ENCODE peak calls at places on chromosome X, in six cellular contexts. G is effector memory CD4-positive, alpha-beta T cell; E is CD4-positive, alpha-beta T cell; H is ascending aorta; C is dorsolateral prefrontal cortex; O is left lung. F is an unnamed sample.

GRCh38 chrX:1400731-1401471 is 9.0 kb upstream of the SLC25A6 start:
- DNase-seq in G (no peak), E (no peak), H (no peak), C (no peak), O (peak; percentile 24), F (no peak)

GRCh38 chrX:23952984-23953907 is 45.4 kb downstream of the CXorf58 start:
- DNase-seq in G (peak; percentile 9), E (peak; percentile 36), H (no peak), C (no peak), O (no peak), F (no peak)

GRCh38 chrX:94645727-94646126 is 971.7 kb downstream of the FAM133A start:
- DNase-seq in G (no peak), E (no peak), H (no peak), C (no peak), O (no peak), F (no peak)

GRCh38 chrX:129653985-129654651 is 638 bp downstream of the APLN start:
- DNase-seq in G (no peak), E (no peak), H (peak; percentile 65), C (no peak), O (no peak), F (no peak)

GRCh38 chrX:130691576-130691975 is 211.4 kb downstream of the ENOX2 start:
- DNase-seq in G (no peak), E (no peak), H (no peak), C (no peak), O (no peak), F (no peak)

GRCh38 chrX:145826466-145826865 is 8.8 kb downstream of the SLITRK2 start:
- DNase-seq in G (no peak), E (no peak), H (no peak), C (no peak), O (no peak), F (no peak)

GRCh38 chrX:78673256-78673655 is 14.1 kb upstream of the RTL3 start:
- DNase-seq in G (no peak), E (no peak), H (no peak), C (no peak), O (no peak), F (no peak)

GRCh38 chrX:111719426-111720210 is 38.6 kb downstream of the ALG13 start:
- DNase-seq in G (no peak), E (no peak), H (no peak), C (no peak), O (no peak), F (no peak)

GRCh38 chrX:50903387-50904027 is 7.0 kb upstream of the BMP15 start:
- DNase-seq in G (no peak), E (no peak), H (no peak), C (no peak), O (no peak), F (peak; percentile 1)

GRCh38 chrX:275967-276587 is 5.1 kb upstream of the PLCXD1 start:
- DNase-seq in G (peak; percentile 32), E (peak; percentile 40), H (peak; percentile 88), C (no peak), O (peak; percentile 86), F (no peak)

GRCh38 chrX:18549643-18550042 is 122.3 kb downstream of the RS1 start:
- DNase-seq in G (no peak), E (no peak), H (no peak), C (no peak), O (no peak), F (no peak)

GRCh38 chrX:19193584-19193983 is 71.3 kb upstream of the ADGRG2 start:
- DNase-seq in G (no peak), E (no peak), H (no peak), C (no peak), O (no peak), F (no peak)

GRCh38 chrX:17738002-17738713 is 865 bp downstream of the SCML1 start:
- DNase-seq in G (peak; percentile 44), E (peak; percentile 22), H (peak; percentile 75), C (no peak), O (peak; percentile 54), F (no peak)

GRCh38 chrX:48992341-48992740 is 9.7 kb downstream of the GRIPAP1 start:
- DNase-seq in G (no peak), E (no peak), H (no peak), C (no peak), O (no peak), F (no peak)

GRCh38 chrX:11381464-11381863 is 88.3 kb downstream of the AMELX start:
- DNase-seq in G (no peak), E (no peak), H (peak; percentile 79), C (no peak), O (no peak), F (no peak)

GRCh38 chrX:155745792-155746191 is 133.0 kb upstream of the TMLHE start:
- DNase-seq in G (no peak), E (no peak), H (peak; percentile 62), C (no peak), O (no peak), F (no peak)

GRCh38 chrX:2492536-2493218 is 8.1 kb downstream of the DHRSX start:
- DNase-seq in G (no peak), E (no peak), H (no peak), C (peak; percentile 4), O (peak; percentile 20), F (no peak)
- H3K27ac ChIP-seq in G (no peak overlapping the region), E (no peak overlapping the region), H (no peak overlapping the region), C (no peak overlapping the region), O (no peak overlapping the region), F (no peak overlapping the region)

GRCh38 chrX:47651043-47651905 is 911 bp upstream of the ELK1 start:
- DNase-seq in G (no peak), E (no peak), H (no peak), C (no peak), O (no peak), F (no peak)

GRCh38 chrX:47648376-47648775 is 2.0 kb downstream of the ELK1 start:
- DNase-seq in G (no peak), E (no peak), H (no peak), C (no peak), O (no peak), F (no peak)

GRCh38 chrX:47650164-47651042 is at the start of gene ELK1:
- DNase-seq in G (peak; percentile 86), E (peak; percentile 87), H (peak; percentile 98), C (peak; percentile 97), O (peak; percentile 95), F (peak; percentile 93)

GRCh38 chrX:47649302-47649701 is 1.1 kb downstream of the ELK1 start:
- DNase-seq in G (no peak), E (no peak), H (no peak), C (no peak), O (no peak), F (no peak)

DNA sequence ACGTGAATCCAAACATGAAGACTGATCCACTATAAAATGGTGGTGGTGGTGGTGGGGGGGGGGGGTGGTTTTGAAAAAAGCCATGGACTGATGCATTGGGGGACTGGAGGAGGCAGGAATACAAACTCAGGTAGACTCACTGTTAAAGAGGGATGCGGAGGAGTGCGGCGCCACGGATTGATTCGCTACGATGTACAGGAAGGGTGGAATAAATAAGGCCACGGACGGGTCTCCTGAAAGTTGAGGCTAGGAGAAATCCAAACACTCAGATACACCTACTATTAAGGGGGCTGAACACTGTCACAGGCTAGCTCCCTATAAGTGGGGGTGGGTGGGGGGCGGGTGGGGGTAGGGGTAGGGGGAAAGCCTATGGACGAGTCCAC is 591 bp downstream of the ELK1 start:
- DNase-seq in G (no peak), E (no peak), H (peak; percentile 57), C (no peak), O (no peak), F (no peak)
- H3K27ac ChIP-seq in G (peak overlapping the region; percentile 70), E (no peak overlapping the region), H (peak overlapping the region; percentile 85), C (no peak overlapping the region), O (no peak overlapping the region), F (no peak overlapping the region)

GRCh38 chrX:153365670-153366069 is 31.7 kb downstream of the ZNF275 start:
- DNase-seq in G (no peak), E (no peak), H (no peak), C (no peak), O (no peak), F (no peak)

GRCh38 chrX:153357877-153358276 is 23.9 kb downstream of the ZNF275 start:
- DNase-seq in G (no peak), E (no peak), H (no peak), C (no peak), O (no peak), F (no peak)

GRCh38 chrX:153366119-153366518 is 32.2 kb downstream of the ZNF275 start:
- DNase-seq in G (no peak), E (no peak), H (no peak), C (no peak), O (no peak), F (no peak)

GRCh38 chrX:153366878-153367538 is 33.1 kb downstream of the ZNF275 start:
- DNase-seq in G (no peak), E (no peak), H (no peak), C (no peak), O (no peak), F (no peak)

GRCh38 chrX:153361781-153362397 is 27.9 kb downstream of the ZNF275 start:
- DNase-seq in G (no peak), E (no peak), H (no peak), C (no peak), O (no peak), F (no peak)
- H3K27ac ChIP-seq in G (no peak overlapping the region), E (no peak overlapping the region), H (no peak overlapping the region), C (no peak overlapping the region), O (no peak overlapping the region), F (no peak overlapping the region)

GRCh38 chrX:13168276-13168675 is 123.9 kb upstream of the FAM9C start:
- DNase-seq in G (no peak), E (no peak), H (no peak), C (no peak), O (no peak), F (no peak)
- H3K27ac ChIP-seq in G (no peak overlapping the region), E (no peak overlapping the region), H (peak overlapping the region; percentile 56), C (no peak overlapping the region), O (peak overlapping the region; percentile 14), F (no peak overlapping the region)

GRCh38 chrX:123629502-123629901 is 103.3 kb downstream of the THOC2 start:
- DNase-seq in G (no peak), E (no peak), H (no peak), C (no peak), O (no peak), F (no peak)
- H3K27ac ChIP-seq in G (no peak overlapping the region), E (no peak overlapping the region), H (no peak overlapping the region), C (no peak overlapping the region), O (no peak overlapping the region), F (no peak overlapping the region)

DNA sequence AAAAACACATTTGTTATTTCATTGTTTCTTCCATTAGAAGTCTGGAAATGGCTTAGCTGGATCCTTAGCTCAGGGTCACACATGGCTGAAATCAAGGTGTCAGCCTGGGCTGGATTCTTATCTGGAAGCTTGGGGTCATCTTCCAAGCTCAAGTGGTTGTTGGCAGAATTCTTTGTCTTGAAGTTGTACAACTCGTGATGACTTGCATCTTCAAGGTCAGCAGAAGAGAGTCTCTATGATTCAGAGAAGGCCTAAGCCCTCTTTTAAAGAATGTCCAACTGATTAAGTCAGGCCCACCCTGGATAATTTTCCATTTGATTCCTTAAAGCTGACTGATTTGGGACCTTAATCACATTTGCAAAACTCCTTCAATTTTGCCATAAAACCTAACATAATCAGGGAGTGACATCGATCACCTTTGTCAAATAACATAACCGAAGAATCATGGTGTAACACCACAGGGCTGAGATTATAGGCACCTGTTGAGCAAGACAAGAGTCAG is 22.1 kb downstream of the TMSB4X start:
- DNase-seq in G (no peak), E (no peak), H (no peak), C (no peak), O (no peak), F (no peak)
- H3K27ac ChIP-seq in G (peak overlapping the region; percentile 70), E (no peak overlapping the region), H (no peak overlapping the region), C (peak overlapping the region; percentile 85), O (peak overlapping the region; percentile 30), F (peak overlapping the region; percentile 2)

GRCh38 chrX:10050481-10050880 is 83.3 kb downstream of the CLDN34 start:
- DNase-seq in G (no peak), E (no peak), H (no peak), C (no peak), O (no peak), F (no peak)
- H3K27ac ChIP-seq in G (no peak overlapping the region), E (no peak overlapping the region), H (no peak overlapping the region), C (no peak overlapping the region), O (no peak overlapping the region), F (no peak overlapping the region)